ENCODE peak calls at places on chromosomes 5 and 9, in ten cellular contexts. T, Z, L, G, F, Y, J, C, K and A are unnamed samples.

GRCh38 chr5:92402045-92402444 is 1018.9 kb upstream of the ARRDC3 start:
- DNase-seq in Z (no peak), L (no peak), G (no peak), Y (no peak), F (peak), C (no peak), T (no peak), K (no peak), J (no peak), A (no peak)

GRCh38 chr5:10524376-10525123 is 39.3 kb upstream of the ANKRD33B start:
- DNase-seq in G (peak), F (peak), L (no peak), Y (no peak), Z (no peak), K (no peak), C (no peak), J (no peak), T (peak), A (no peak)

GRCh38 chr5:10264569-10264968 is 14.5 kb downstream of the CCT5 start:
- DNase-seq in T (peak), K (no peak), J (no peak), C (no peak), Z (no peak), F (peak), Y (no peak), L (no peak), G (no peak), A (no peak)

GRCh38 chr5:39712316-39713223 is 287.8 kb upstream of the DAB2 start:
- DNase-seq in C (no peak), Y (no peak), J (no peak), L (no peak), Z (no peak), G (no peak), T (no peak), K (no peak), F (no peak), A (no peak)

GRCh38 chr5:150278046-150278760 is 11.4 kb downstream of the CAMK2A start:
- DNase-seq in L (no peak), K (no peak), J (no peak), C (no peak), T (no peak), Y (no peak), F (peak), Z (no peak), G (peak), A (no peak)

GRCh38 chr9:13621871-13622564 is 342.5 kb upstream of the MPDZ start:
- DNase-seq in G (no peak), C (no peak), Y (no peak), K (no peak), T (no peak), L (no peak), J (no peak), Z (no peak), F (no peak), A (no peak)

GRCh38 chr9:87861332-87861731 is 21.3 kb upstream of the SPATA31E1 start:
- DNase-seq in G (no peak), C (no peak), Z (no peak), F (no peak), J (no peak), T (no peak), K (no peak), L (no peak), Y (no peak), A (no peak)

GRCh38 chr5:123278284-123278683 is 144.9 kb downstream of the CEP120 start:
- DNase-seq in Z (peak), F (no peak), K (no peak), C (no peak), J (no peak), L (peak), T (no peak), Y (no peak), G (peak), A (no peak)

GRCh38 chr5:378301-378891 is 56.9 kb downstream of the AHRR start:
- DNase-seq in K (no peak), L (peak), G (no peak), Z (no peak), F (no peak), T (no peak), C (no peak), Y (no peak), J (no peak), A (peak)

DNA sequence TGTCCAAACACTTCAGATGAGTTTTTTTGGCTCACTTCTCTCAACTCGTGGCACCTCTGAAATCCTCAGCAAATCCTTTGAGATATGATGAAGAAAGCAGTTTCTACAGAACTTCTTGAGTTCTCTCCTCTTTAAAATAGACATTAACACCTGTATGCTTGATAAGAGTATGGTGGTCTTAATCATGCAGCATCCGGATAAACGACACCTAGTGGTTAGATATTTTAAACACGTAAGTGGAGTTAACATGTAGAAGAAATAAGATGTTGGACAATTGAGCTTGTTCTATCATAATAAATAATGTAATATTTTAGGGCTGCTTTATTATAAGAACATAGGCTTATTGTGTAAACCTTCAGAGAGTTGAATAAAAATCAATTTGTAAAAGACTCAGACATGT is 324.8 kb downstream of the CYLC2 start:
- DNase-seq in Y (no peak), T (no peak), C (no peak), Z (no peak), L (no peak), F (peak), J (no peak), K (no peak), G (peak), A (no peak)
- TF ChIP-seq CTCF in Y (no peak), T (no peak), C (no peak), Z (no peak), L (no peak), F (no peak), J (no peak), K (no peak), G (no peak), A (no peak)

GRCh38 chr9:136773386-136774044 is 9.2 kb upstream of the LCN15 start:
- DNase-seq in T (no peak), F (peak), K (peak), Z (no peak), C (no peak), J (no peak), Y (no peak), G (no peak), L (peak), A (peak)

GRCh38 chr9:136771907-136772306 is 7.6 kb upstream of the LCN15 start:
- DNase-seq in G (no peak), Z (no peak), C (no peak), F (no peak), Y (no peak), J (no peak), L (no peak), T (no peak), K (no peak), A (no peak)

GRCh38 chr9:136774416-136775045 is 10.2 kb upstream of the LCN15 start:
- DNase-seq in G (no peak), T (no peak), Z (no peak), L (no peak), J (no peak), Y (no peak), C (no peak), K (no peak), F (no peak), A (no peak)

GRCh38 chr9:136765041-136765440 is 723 bp upstream of the LCN15 start:
- DNase-seq in F (no peak), Z (no peak), C (peak), K (no peak), G (no peak), Y (no peak), T (no peak), J (no peak), L (no peak), A (no peak)

DNA sequence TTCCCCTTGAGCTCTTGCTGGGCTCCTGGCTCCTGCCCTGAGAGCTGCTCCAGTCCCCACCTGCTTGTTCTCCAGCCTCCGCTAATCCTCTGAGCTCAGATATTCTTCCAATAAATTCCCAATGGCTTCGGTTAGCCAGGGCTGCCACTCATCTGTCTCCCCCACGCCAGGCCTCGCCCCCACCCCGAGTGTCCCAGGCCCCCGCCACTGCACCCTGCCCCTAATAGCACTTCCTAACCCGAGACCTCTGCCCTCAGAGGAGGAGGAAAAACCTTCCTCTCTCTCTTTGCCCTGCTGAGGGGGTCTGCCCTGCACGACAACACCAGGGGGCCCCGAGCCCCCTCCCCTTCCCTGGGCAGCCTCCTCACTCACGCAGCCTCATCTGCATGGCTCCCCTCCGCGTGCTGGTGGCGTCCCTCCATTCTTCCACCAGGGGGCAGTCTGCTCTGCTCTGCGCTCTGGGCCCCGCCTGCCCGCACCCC is 5.4 kb upstream of the LCN15 start:
- DNase-seq in Z (no peak), L (peak), C (no peak), K (no peak), F (peak), T (no peak), Y (no peak), G (peak), J (no peak), A (peak)
- TF ChIP-seq CTCF in Z (no peak), L (peak), C (peak), K (peak), F (peak), T (peak), Y (peak), G (peak), J (peak), A (peak)

GRCh38 chr9:95193067-95193466 is 124.4 kb downstream of the FANCC start:
- DNase-seq in Z (no peak), F (no peak), T (no peak), G (no peak), J (no peak), K (no peak), C (no peak), L (peak), Y (no peak), A (no peak)
- TF ChIP-seq CTCF in Z (no peak), F (peak), T (no peak), G (no peak), J (no peak), K (peak), C (no peak), L (no peak), Y (no peak), A (no peak)

DNA sequence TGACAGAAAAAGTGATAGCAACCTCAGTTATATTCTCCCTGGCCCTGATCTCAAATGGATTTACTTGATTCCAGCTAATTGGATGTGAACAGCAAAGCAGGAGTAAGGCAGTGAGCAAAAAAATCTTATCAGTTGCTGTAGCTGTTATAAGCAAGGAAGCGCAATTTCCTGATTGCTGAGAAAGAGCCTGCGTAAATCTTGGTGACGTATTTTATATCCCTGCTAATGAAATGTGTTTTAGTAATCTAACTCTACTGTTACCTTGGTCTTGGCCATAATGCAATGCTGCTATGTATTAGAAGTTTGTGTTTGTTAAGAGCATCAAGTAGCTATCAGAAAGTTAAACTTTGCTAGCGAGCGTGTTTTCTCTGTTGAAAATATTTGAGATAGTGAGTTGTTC is 661.2 kb upstream of the SEMA6A start:
- DNase-seq in T (no peak), Y (no peak), K (no peak), J (no peak), F (no peak), G (no peak), Z (no peak), C (no peak), L (no peak), A (no peak)
- TF ChIP-seq CTCF in T (no peak), Y (no peak), K (no peak), J (no peak), F (no peak), G (no peak), Z (no peak), C (no peak), L (no peak), A (no peak)

GRCh38 chr5:99646011-99646647 is 717.3 kb upstream of the CHD1 start:
- DNase-seq in C (no peak), G (no peak), J (no peak), T (no peak), K (no peak), Y (no peak), F (peak), L (no peak), Z (no peak), A (no peak)
- TF ChIP-seq CTCF in C (no peak), G (no peak), J (no peak), T (no peak), K (peak), Y (no peak), F (no peak), L (no peak), Z (no peak), A (no peak)

DNA sequence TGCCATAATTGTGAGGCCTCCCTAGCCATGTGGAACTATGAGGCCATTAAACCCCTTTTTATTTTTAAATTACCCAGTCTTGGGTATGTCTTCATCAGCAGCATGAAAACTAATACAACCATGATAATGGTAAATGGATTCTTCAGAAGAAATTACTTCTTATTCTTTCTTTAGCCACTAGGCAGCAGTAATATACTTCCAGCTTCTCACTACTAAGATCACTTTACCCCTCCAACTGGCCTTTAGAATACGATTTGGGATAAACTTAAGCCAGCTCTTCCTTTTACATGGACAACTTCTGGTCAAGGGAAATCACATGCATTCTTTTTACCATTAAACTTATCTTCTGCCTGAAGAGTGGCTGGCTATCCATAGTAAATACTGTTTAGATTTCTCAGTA is 355.4 kb downstream of the MAN2A1 start:
- DNase-seq in C (no peak), G (peak), J (no peak), Y (no peak), L (peak), Z (no peak), F (peak), T (peak), K (no peak), A (no peak)
- TF ChIP-seq CTCF in C (no peak), G (no peak), J (no peak), Y (peak), L (no peak), Z (no peak), F (peak), T (no peak), K (no peak), A (no peak)

DNA sequence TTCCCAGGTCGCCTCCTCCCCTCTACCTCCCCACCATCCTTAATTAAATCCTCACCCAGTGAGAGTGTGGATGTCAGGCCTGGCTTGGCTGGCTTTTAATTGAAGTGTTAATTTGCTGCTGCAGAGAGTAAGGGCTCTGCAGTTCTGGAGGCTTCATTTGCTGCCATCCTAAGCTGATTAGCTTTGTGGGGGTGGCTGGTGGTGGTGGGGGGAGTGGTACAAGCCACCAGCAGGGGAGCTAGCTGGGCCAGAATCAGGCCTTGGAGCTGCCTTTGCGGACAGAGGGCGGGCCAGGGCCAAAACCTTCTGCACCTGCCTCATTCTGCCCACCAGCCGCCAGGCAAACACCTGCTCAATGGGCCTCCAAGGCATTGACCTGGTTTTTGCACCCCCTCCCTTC is 26.8 kb upstream of the TIFAB start:
- DNase-seq in K (no peak), F (no peak), C (no peak), Y (no peak), T (no peak), L (no peak), Z (no peak), G (no peak), J (no peak), A (no peak)
- TF ChIP-seq CTCF in K (no peak), F (no peak), C (no peak), Y (no peak), T (no peak), L (peak), Z (no peak), G (no peak), J (no peak), A (no peak)

GRCh38 chr9:22986556-22986955 is 539.9 kb downstream of the DMRTA1 start:
- DNase-seq in C (no peak), Y (no peak), F (no peak), K (no peak), Z (no peak), T (no peak), L (no peak), J (no peak), G (no peak), A (no peak)
- TF ChIP-seq CTCF in C (no peak), Y (no peak), F (no peak), K (no peak), Z (no peak), T (no peak), L (no peak), J (no peak), G (no peak), A (no peak)

GRCh38 chr9:3960661-3961144 is 339.2 kb downstream of the GLIS3 start:
- DNase-seq in G (no peak), T (no peak), J (no peak), L (no peak), Z (no peak), C (no peak), Y (peak), K (no peak), F (peak), A (no peak)
- TF ChIP-seq CTCF in G (no peak), T (no peak), J (no peak), L (no peak), Z (no peak), C (no peak), Y (no peak), K (no peak), F (no peak), A (no peak)